ENCODE peak calls at places on chromosomes 2 and 18, in four cellular contexts. One of them, this sample, is unnamed.

GRCh38 chr2:61993422-61994024 is 88.0 kb downstream of the COMMD1 start:
- DNase-seq in K562: peak
- DNase-seq in GM12878: peak
- DNase-seq in HepG2: peak
- DNase-seq in this sample: peak

GRCh38 chr2:72108121-72108520 is 39.5 kb downstream of the CYP26B1 start:
- DNase-seq in K562: no peak
- DNase-seq in GM12878: no peak
- DNase-seq in HepG2: no peak
- DNase-seq in this sample: no peak

GRCh38 chr2:160308915-160309314 is 108.8 kb upstream of the ITGB6 start:
- DNase-seq in K562: no peak
- DNase-seq in GM12878: no peak
- DNase-seq in HepG2: no peak
- DNase-seq in this sample: peak

GRCh38 chr2:99975386-99975785 is 167.0 kb downstream of the AFF3 start:
- DNase-seq in K562: no peak
- DNase-seq in GM12878: no peak
- DNase-seq in HepG2: no peak
- DNase-seq in this sample: peak

GRCh38 chr18:27378396-27379094 is 193.4 kb upstream of the CHST9 start:
- DNase-seq in K562: no peak
- DNase-seq in GM12878: no peak
- DNase-seq in HepG2: no peak
- DNase-seq in this sample: peak

GRCh38 chr18:57737661-57738060 is 65.5 kb downstream of the ATP8B1 start:
- DNase-seq in K562: no peak
- DNase-seq in GM12878: no peak
- DNase-seq in HepG2: peak
- DNase-seq in this sample: no peak

GRCh38 chr2:221502270-221502973 is 69.7 kb downstream of the EPHA4 start:
- DNase-seq in K562: no peak
- DNase-seq in GM12878: no peak
- DNase-seq in HepG2: no peak
- DNase-seq in this sample: peak

GRCh38 chr18:42534313-42534712 is 579.3 kb downstream of the PIK3C3 start:
- DNase-seq in K562: no peak
- DNase-seq in GM12878: no peak
- DNase-seq in HepG2: no peak
- DNase-seq in this sample: no peak

GRCh38 chr2:239167011-239167673 is 233.7 kb downstream of the HDAC4 start:
- DNase-seq in K562: no peak
- DNase-seq in GM12878: no peak
- DNase-seq in HepG2: no peak
- DNase-seq in this sample: no peak

GRCh38 chr2:215693269-215693998 is 257.6 kb upstream of the FN1 start:
- DNase-seq in K562: no peak
- DNase-seq in GM12878: no peak
- DNase-seq in HepG2: peak
- DNase-seq in this sample: peak

GRCh38 chr2:112483047-112483473 is 1.1 kb downstream of the TTL start:
- DNase-seq in K562: peak
- DNase-seq in GM12878: no peak
- DNase-seq in HepG2: peak
- DNase-seq in this sample: peak

GRCh38 chr2:105496271-105496670 is 97.4 kb upstream of the FHL2 start:
- DNase-seq in K562: no peak
- DNase-seq in GM12878: no peak
- DNase-seq in HepG2: no peak
- DNase-seq in this sample: no peak

DNA sequence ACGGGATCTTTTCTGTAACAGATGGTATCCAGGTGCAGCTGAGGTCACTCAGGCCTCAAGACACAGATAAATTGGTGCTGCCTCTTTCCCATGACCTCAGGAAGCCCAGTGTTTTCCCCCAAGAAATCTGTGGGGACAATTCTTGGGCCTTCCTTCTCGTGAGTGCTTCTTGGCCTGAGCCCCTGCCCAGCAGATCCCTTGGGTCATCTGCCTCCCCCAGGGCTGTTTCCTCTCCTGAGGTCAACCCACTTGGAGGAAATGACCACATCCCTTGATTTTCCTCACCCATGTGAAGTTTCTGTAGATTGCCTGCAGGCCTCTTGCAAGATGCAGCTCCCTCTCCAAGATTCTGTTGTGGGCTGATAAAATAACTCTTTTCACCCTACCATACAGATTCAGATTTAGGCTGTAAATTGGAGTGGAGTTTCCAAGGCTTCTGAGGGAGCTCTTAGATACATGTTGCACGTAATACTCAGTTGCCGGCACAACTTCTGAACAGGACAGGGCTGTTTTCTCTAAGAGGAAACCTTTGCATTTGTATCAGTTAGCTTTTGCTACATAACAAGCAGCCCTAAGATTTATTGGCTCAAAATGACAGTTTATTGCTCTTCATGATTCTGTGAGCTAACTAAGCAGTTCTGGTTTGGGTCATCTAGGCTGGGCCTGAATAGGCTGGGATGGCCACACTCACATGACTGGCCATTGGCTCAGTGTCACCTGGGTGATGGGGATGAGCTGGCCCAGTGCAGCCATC is 13.1 kb downstream of the ZAP70 start:
- DNase-seq in K562: no peak
- DNase-seq in GM12878: no peak
- DNase-seq in HepG2: no peak
- DNase-seq in this sample: peak
- TF ChIP-seq MYC in K562: no peak
- TF ChIP-seq MYC in GM12878: no peak
- TF ChIP-seq MYC in HepG2: no peak
- TF ChIP-seq MYC in this sample: no peak

GRCh38 chr2:230693411-230693810 is 19.2 kb upstream of the CAB39 start:
- DNase-seq in K562: no peak
- DNase-seq in GM12878: no peak
- DNase-seq in HepG2: no peak
- DNase-seq in this sample: no peak

GRCh38 chr2:230694241-230694640 is 18.4 kb upstream of the CAB39 start:
- DNase-seq in K562: no peak
- DNase-seq in GM12878: no peak
- DNase-seq in HepG2: no peak
- DNase-seq in this sample: no peak

GRCh38 chr2:230690439-230690838 is 22.2 kb upstream of the CAB39 start:
- DNase-seq in K562: no peak
- DNase-seq in GM12878: no peak
- DNase-seq in HepG2: no peak
- DNase-seq in this sample: no peak

GRCh38 chr2:230692760-230693159 is 19.9 kb upstream of the CAB39 start:
- DNase-seq in K562: no peak
- DNase-seq in GM12878: no peak
- DNase-seq in HepG2: no peak
- DNase-seq in this sample: no peak

GRCh38 chr2:230691005-230691647 is 21.5 kb upstream of the CAB39 start:
- DNase-seq in K562: no peak
- DNase-seq in GM12878: no peak
- DNase-seq in HepG2: peak
- DNase-seq in this sample: no peak
- H3K27ac ChIP-seq in K562: no peak
- H3K27ac ChIP-seq in GM12878: no peak
- H3K27ac ChIP-seq in HepG2: no peak
- H3K27ac ChIP-seq in this sample: no peak

GRCh38 chr18:29821544-29821943 is 1221.0 kb downstream of the DSC3 start:
- DNase-seq in K562: no peak
- DNase-seq in GM12878: no peak
- DNase-seq in HepG2: no peak
- DNase-seq in this sample: no peak
- TF ChIP-seq POLR2AphosphoS5 in K562: no peak
- TF ChIP-seq POLR2AphosphoS5 in GM12878: no peak
- TF ChIP-seq POLR2AphosphoS5 in HepG2: no peak
- TF ChIP-seq POLR2AphosphoS5 in this sample: no peak

GRCh38 chr18:49161627-49162026 is 210.9 kb upstream of the SMAD7 start:
- DNase-seq in K562: no peak
- DNase-seq in GM12878: peak
- DNase-seq in HepG2: no peak
- DNase-seq in this sample: no peak
- TF ChIP-seq MYC in K562: no peak
- TF ChIP-seq MYC in GM12878: no peak
- TF ChIP-seq MYC in HepG2: no peak
- TF ChIP-seq MYC in this sample: no peak

GRCh38 chr2:191845248-191845715 is 1.6 kb downstream of the CAVIN2 start:
- DNase-seq in K562: no peak
- DNase-seq in GM12878: no peak
- DNase-seq in HepG2: peak
- DNase-seq in this sample: peak

GRCh38 chr2:191846787-191847620 is at the start of gene CAVIN2:
- DNase-seq in K562: peak
- DNase-seq in GM12878: peak
- DNase-seq in HepG2: peak
- DNase-seq in this sample: peak

GRCh38 chr2:191847764-191848163 is 876 bp upstream of the CAVIN2 start:
- DNase-seq in K562: no peak
- DNase-seq in GM12878: no peak
- DNase-seq in HepG2: no peak
- DNase-seq in this sample: peak

GRCh38 chr2:191845876-191846786 is 757 bp downstream of the CAVIN2 start:
- DNase-seq in K562: peak
- DNase-seq in GM12878: no peak
- DNase-seq in HepG2: peak
- DNase-seq in this sample: no peak

DNA sequence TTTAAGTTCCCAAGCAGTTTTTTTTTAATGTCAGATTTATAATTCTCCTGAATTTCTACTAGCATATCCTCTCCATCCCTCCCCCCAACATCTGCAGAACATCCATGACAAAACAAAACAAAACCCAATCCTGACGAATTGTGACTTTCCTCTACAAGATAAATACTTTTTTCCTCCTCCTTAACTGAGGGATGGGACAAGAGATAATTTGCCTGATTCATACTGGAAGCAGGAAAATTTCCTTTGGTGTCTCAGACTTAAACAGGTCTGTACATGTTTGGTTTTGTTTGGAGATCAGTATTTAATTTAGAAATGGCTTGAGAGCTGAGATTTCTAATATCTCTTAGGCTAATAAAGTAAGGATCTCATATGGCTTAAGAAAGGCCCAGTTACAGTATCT is 2.2 kb downstream of the CAVIN2 start:
- DNase-seq in K562: no peak
- DNase-seq in GM12878: no peak
- DNase-seq in HepG2: no peak
- DNase-seq in this sample: no peak
- H3K27ac ChIP-seq in K562: peak
- H3K27ac ChIP-seq in GM12878: no peak
- H3K27ac ChIP-seq in HepG2: no peak
- H3K27ac ChIP-seq in this sample: peak

DNA sequence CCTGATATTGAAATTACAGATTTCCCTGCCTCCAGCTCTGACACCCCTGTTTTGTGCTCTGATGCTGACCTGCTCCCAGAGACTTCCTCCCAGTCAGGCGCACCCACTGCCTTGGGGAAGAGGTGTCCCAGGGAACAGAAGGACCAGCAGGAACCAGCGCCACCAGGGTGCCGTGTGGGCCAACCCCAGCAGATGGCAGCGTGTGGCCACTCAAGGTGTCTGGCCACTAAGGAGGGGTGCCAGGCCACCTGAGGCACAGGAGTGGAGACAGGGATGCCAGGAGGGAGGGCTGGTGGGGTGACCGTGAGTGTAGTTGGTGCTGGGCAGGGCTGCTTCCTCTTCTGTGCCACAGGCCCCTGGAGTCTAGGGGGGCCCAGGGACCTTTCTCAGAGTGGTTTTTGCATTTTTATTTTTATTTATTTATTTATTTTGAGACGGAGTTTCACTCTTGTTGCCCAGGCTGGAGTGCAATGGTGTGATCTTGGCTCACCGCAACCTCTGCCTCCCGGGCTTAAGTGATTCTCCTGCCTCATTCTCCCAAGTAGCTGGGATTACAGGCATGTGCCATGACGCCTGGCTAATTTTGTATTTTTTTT is 56.0 kb downstream of the TEX44 start:
- DNase-seq in K562: no peak
- DNase-seq in GM12878: no peak
- DNase-seq in HepG2: peak
- DNase-seq in this sample: peak
- TF ChIP-seq POLR2AphosphoS5 in K562: no peak
- TF ChIP-seq POLR2AphosphoS5 in GM12878: no peak
- TF ChIP-seq POLR2AphosphoS5 in HepG2: no peak
- TF ChIP-seq POLR2AphosphoS5 in this sample: no peak